ENCODE peak calls at places on chromosome 7, in four cellular contexts. D is HS-5; X is activated CD4-positive, alpha-beta T cell treated with anti-CD3 and anti-CD28 coated beads for 1 hour; M is AG20443. T is an unnamed sample.
A peak's percentile ranks its signal among the peaks of the same experiment; 100 is the strongest.

GRCh38 chr7:149804106-149804505 is 30.7 kb upstream of the ZNF467 start:
- DNase-seq in M (no peak), X (no peak), D (no peak), T (no peak)

GRCh38 chr7:12706900-12707536 is 19.6 kb downstream of the ARL4A start:
- DNase-seq in M (no peak), D (no peak), X (no peak), T (peak; percentile 23)

GRCh38 chr7:158377800-158378623 is 209.6 kb downstream of the PTPRN2 start:
- DNase-seq in X (no peak), D (no peak), M (no peak), T (no peak)

GRCh38 chr7:91162415-91162814 is 101.8 kb upstream of the FZD1 start:
- DNase-seq in D (no peak), M (no peak), X (no peak), T (no peak)

GRCh38 chr7:24576171-24577052 is 3.2 kb downstream of the PALS2 start:
- DNase-seq in X (no peak), D (peak; percentile 53), M (peak; percentile 54), T (peak; percentile 60)

GRCh38 chr7:18771834-18772566 is 276.5 kb downstream of the HDAC9 start:
- DNase-seq in M (no peak), X (no peak), D (no peak), T (no peak)

GRCh38 chr7:85172530-85172941 is 14.3 kb downstream of the SEMA3D start:
- DNase-seq in X (no peak), D (no peak), M (peak; percentile 63), T (peak; percentile 8)

GRCh38 chr7:28408105-28408973 is 4.0 kb upstream of the CREB5 start:
- DNase-seq in D (no peak), M (peak; percentile 28), X (no peak), T (peak; percentile 29)

GRCh38 chr7:37193087-37193774 is 255.4 kb downstream of the ELMO1 start:
- DNase-seq in D (no peak), X (no peak), M (no peak), T (no peak)

GRCh38 chr7:128021361-128021760 is 9.9 kb downstream of the LRRC4 start:
- DNase-seq in M (no peak), X (no peak), D (no peak), T (no peak)

GRCh38 chr7:26292768-26293560 is 1.3 kb downstream of the SNX10 start:
- DNase-seq in M (no peak), D (no peak), X (no peak), T (no peak)

GRCh38 chr7:29808075-29808786 is 1.9 kb downstream of the WIPF3 start:
- DNase-seq in M (no peak), D (no peak), X (no peak), T (no peak)

GRCh38 chr7:141161959-141162547 is 88.2 kb downstream of the TMEM178B start:
- DNase-seq in X (no peak), D (no peak), M (no peak), T (no peak)

GRCh38 chr7:2488272-2488645 is 12.1 kb upstream of the GRIFIN start:
- DNase-seq in X (no peak), M (peak; percentile 73), D (no peak), T (no peak)

GRCh38 chr7:111841596-111842209 is 279.4 kb upstream of the IMMP2L start:
- DNase-seq in D (no peak), M (no peak), X (no peak), T (no peak)

GRCh38 chr7:46932656-46933424 is 649.1 kb downstream of the TNS3 start:
- DNase-seq in X (no peak), M (peak; percentile 75), D (peak; percentile 96), T (peak; percentile 65)

GRCh38 chr7:1537631-1538412 is 7.3 kb downstream of the MAFK start:
- DNase-seq in X (no peak), D (peak; percentile 96), M (peak; percentile 93), T (peak; percentile 98)

GRCh38 chr7:98293265-98293664 is 11.8 kb downstream of the BRI3 start:
- DNase-seq in X (no peak), D (no peak), M (no peak), T (no peak)

GRCh38 chr7:141979611-141980010 is 6.0 kb upstream of the TAS2R38 start:
- DNase-seq in D (no peak), M (no peak), X (no peak), T (no peak)

GRCh38 chr7:42064534-42064933 is 172.5 kb downstream of the GLI3 start:
- DNase-seq in M (no peak), D (no peak), X (no peak), T (no peak)

GRCh38 chr7:50720295-50720694 is 62.4 kb downstream of the GRB10 start:
- DNase-seq in X (no peak), M (no peak), D (no peak), T (no peak)

GRCh38 chr7:73893342-73894101 is 32.6 kb downstream of the TMEM270 start:
- DNase-seq in D (no peak), X (no peak), M (peak; percentile 47), T (no peak)

GRCh38 chr7:20164420-20165145 is 52.6 kb downstream of the MACC1 start:
- DNase-seq in M (peak; percentile 42), X (no peak), D (peak; percentile 90), T (no peak)

GRCh38 chr7:71019703-71020102 is 112.2 kb upstream of the GALNT17 start:
- DNase-seq in X (no peak), D (no peak), M (no peak), T (no peak)

GRCh38 chr7:104978460-104978859 is 35.5 kb upstream of the KMT2E start:
- DNase-seq in D (no peak), M (peak; percentile 32), X (no peak), T (no peak)

GRCh38 chr7:79055722-79056415 is 397.6 kb downstream of the MAGI2 start:
- DNase-seq in D (no peak), X (no peak), M (no peak), T (no peak)

GRCh38 chr7:50662996-50663395 is 97.8 kb upstream of the DDC start:
- DNase-seq in M (no peak), X (no peak), D (no peak), T (no peak)

GRCh38 chr7:20176552-20177242 is 40.5 kb downstream of the MACC1 start:
- DNase-seq in M (no peak), X (no peak), D (no peak), T (no peak)

GRCh38 chr7:55066479-55066878 is 47.7 kb downstream of the EGFR start:
- DNase-seq in X (no peak), M (peak; percentile 71), D (no peak), T (no peak)

GRCh38 chr7:90064370-90064769 is 89.9 kb upstream of the STEAP1 start:
- DNase-seq in M (no peak), D (no peak), X (no peak), T (no peak)

GRCh38 chr7:28435732-28436378 is 23.5 kb downstream of the CREB5 start:
- DNase-seq in D (no peak), X (no peak), M (no peak), T (no peak)

GRCh38 chr7:5420841-5421625 is 2.6 kb downstream of the TNRC18 start:
- DNase-seq in M (no peak), X (no peak), D (no peak), T (no peak)

GRCh38 chr7:50627824-50628361 is 62.7 kb upstream of the DDC start:
- DNase-seq in X (no peak), M (no peak), D (no peak), T (no peak)

GRCh38 chr7:98641646-98642489 is 24.8 kb downstream of the NPTX2 start:
- DNase-seq in X (no peak), D (no peak), M (no peak), T (no peak)

GRCh38 chr7:43394441-43395130 is 188.3 kb upstream of the STK17A start:
- DNase-seq in M (peak; percentile 26), X (no peak), D (peak; percentile 2), T (no peak)

GRCh38 chr7:158239290-158239981 is 348.2 kb downstream of the PTPRN2 start:
- DNase-seq in X (no peak), D (no peak), M (no peak), T (no peak)

GRCh38 chr7:106372121-106372520 is 87.3 kb upstream of the NAMPT start:
- DNase-seq in D (no peak), X (no peak), M (no peak), T (no peak)

GRCh38 chr7:157018997-157019591 is 8.6 kb upstream of the MNX1 start:
- DNase-seq in X (no peak), M (no peak), D (no peak), T (no peak)